ENCODE peak calls at places on chromosomes 6 and 20, in ten cellular contexts. T is choroid plexus epithelial cell, F is endothelial cell, C is brain microvascular endothelial cell, L is foreskin fibroblast, I is upper lobe of right lung, Y is cardiac muscle cell, H is type B pancreatic cell, J is gastrocnemius medialis, D is GM13976. Q is an unnamed sample.

GRCh38 chr20:52494244-52494643 is 302.7 kb upstream of the ZFP64 start:
- DNase-seq in I (no peak), D (no peak), L (peak; percentile 8), J (no peak), C (peak; percentile 46), F (no peak), H (no peak), Y (no peak), T (peak; percentile 86), Q (no peak)

GRCh38 chr6:42241915-42242314 is 24.3 kb upstream of the MRPS10 start:
- DNase-seq in D (no peak), H (no peak), F (no peak), I (no peak), C (no peak), J (no peak), Y (no peak), L (no peak), T (no peak), Q (no peak)

GRCh38 chr6:797479-798077 is 104.6 kb upstream of the EXOC2 start:
- DNase-seq in I (no peak), Y (peak; percentile 72), T (peak; percentile 81), C (peak; percentile 55), J (no peak), H (no peak), D (peak; percentile 55), L (peak; percentile 86), F (peak; percentile 55), Q (peak; percentile 21)

GRCh38 chr20:8853805-8854338 is 215.0 kb upstream of the PLCB4 start:
- DNase-seq in H (no peak), I (no peak), D (peak; percentile 39), Y (peak; percentile 77), J (peak; percentile 7), T (peak; percentile 91), L (peak; percentile 91), C (peak; percentile 78), F (peak; percentile 40), Q (no peak)

GRCh38 chr20:50366270-50367103 is 143.7 kb upstream of the PTPN1 start:
- DNase-seq in C (peak; percentile 40), T (peak; percentile 84), F (no peak), H (no peak), J (no peak), L (peak; percentile 91), I (no peak), Y (no peak), D (no peak), Q (no peak)

GRCh38 chr6:26170181-26170580 is 83.0 kb downstream of the HFE start:
- DNase-seq in L (peak; percentile 26), D (no peak), I (no peak), Y (no peak), C (no peak), F (no peak), J (no peak), H (no peak), T (no peak), Q (no peak)

GRCh38 chr6:109788687-109789086 is 97.6 kb downstream of the FIG4 start:
- DNase-seq in L (peak; percentile 17), I (no peak), T (no peak), J (no peak), F (no peak), H (no peak), Y (no peak), D (no peak), C (no peak), Q (no peak)

GRCh38 chr6:131251593-131252204 is 116.4 kb downstream of the AKAP7 start:
- DNase-seq in J (no peak), Y (peak; percentile 23), I (no peak), D (no peak), T (no peak), L (no peak), F (no peak), H (no peak), C (no peak), Q (no peak)

GRCh38 chr6:52551483-52552277 is 25.2 kb downstream of the TRAM2 start:
- DNase-seq in J (peak; percentile 79), F (no peak), H (no peak), Y (peak; percentile 28), I (peak; percentile 71), T (peak; percentile 78), L (peak; percentile 89), D (no peak), C (peak; percentile 69), Q (no peak)

GRCh38 chr6:100670056-100670455 is 205.3 kb upstream of the SIM1 start:
- DNase-seq in F (no peak), L (no peak), I (no peak), C (no peak), Y (no peak), T (no peak), J (no peak), H (no peak), D (no peak), Q (no peak)

GRCh38 chr6:100663219-100663863 is 198.6 kb upstream of the SIM1 start:
- DNase-seq in T (peak; percentile 88), F (no peak), I (no peak), L (peak; percentile 87), H (no peak), C (peak; percentile 78), J (no peak), D (no peak), Y (no peak), Q (no peak)

GRCh38 chr6:100664274-100665040 is 199.7 kb upstream of the SIM1 start:
- DNase-seq in T (peak; percentile 69), D (no peak), I (no peak), F (no peak), Y (peak; percentile 36), L (peak; percentile 63), J (no peak), C (no peak), H (no peak), Q (no peak)

GRCh38 chr6:100665041-100665380 is 200.3 kb upstream of the SIM1 start:
- DNase-seq in L (peak; percentile 5), J (no peak), C (no peak), Y (no peak), F (no peak), T (peak; percentile 15), I (no peak), D (peak; percentile 15), H (no peak), Q (no peak)
- TF ChIP-seq CTCF in L (no peak), J (no peak), C (no peak), Y (no peak), F (no peak), T (no peak), I (no peak), D (no peak), H (no peak), Q (no peak)

GRCh38 chr20:47857994-47858557 is 72.8 kb upstream of the SULF2 start:
- DNase-seq in F (no peak), I (no peak), L (no peak), Y (no peak), D (no peak), H (no peak), J (no peak), C (no peak), T (no peak), Q (no peak)

GRCh38 chr20:47857142-47857993 is 72.1 kb upstream of the SULF2 start:
- DNase-seq in C (no peak), J (no peak), H (no peak), T (no peak), L (no peak), I (no peak), Y (no peak), D (peak; percentile 80), F (no peak), Q (no peak)

GRCh38 chr20:47855799-47856198 is 70.5 kb upstream of the SULF2 start:
- DNase-seq in T (no peak), F (no peak), Y (no peak), L (no peak), C (no peak), J (no peak), I (no peak), H (no peak), D (no peak), Q (no peak)

GRCh38 chr20:47851774-47852173 is 66.5 kb upstream of the SULF2 start:
- DNase-seq in H (no peak), Y (no peak), J (no peak), I (no peak), T (no peak), C (no peak), D (no peak), L (no peak), F (no peak), Q (no peak)

DNA sequence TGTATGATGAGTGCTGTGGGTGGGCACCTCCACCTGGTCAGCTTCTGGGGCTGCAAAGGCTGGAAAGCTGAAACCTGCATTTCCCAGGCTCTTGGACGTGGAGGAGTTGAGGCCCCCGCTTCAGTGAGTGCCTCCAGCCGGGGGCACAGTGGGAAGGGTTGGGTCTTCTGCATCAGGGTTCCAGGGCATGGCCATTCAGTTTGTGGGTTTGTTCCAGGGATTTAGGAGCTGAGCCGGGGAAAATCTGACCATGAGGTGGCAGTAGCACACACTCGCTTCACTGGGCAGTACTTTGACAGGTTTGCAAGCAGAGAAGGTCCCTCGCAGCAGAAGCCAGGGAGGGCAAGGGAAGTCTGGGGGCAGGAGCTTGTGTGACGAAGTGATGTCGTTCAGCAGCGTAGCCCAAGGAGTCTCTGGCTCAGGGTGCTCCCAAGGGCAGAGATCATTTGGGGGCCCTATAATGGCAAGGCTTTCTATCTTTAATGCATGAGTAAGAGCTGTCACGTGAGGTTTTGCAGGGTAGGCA is 69.5 kb upstream of the SULF2 start:
- DNase-seq in H (no peak), T (peak; percentile 81), Y (peak; percentile 16), F (peak; percentile 18), I (no peak), C (peak; percentile 55), D (peak; percentile 70), L (peak; percentile 52), J (no peak), Q (no peak)
- TF ChIP-seq CTCF in H (peak; percentile 65), T (peak; percentile 80), Y (peak; percentile 61), F (no peak), I (peak; percentile 17), C (peak; percentile 77), D (peak; percentile 41), L (peak; percentile 35), J (no peak), Q (peak; percentile 54)

GRCh38 chr6:89818977-89819335 is 638 bp downstream of the MDN1 start:
- DNase-seq in F (no peak), L (peak; percentile 59), J (no peak), Y (peak; percentile 43), H (no peak), C (peak; percentile 5), I (no peak), D (no peak), T (peak; percentile 54), Q (no peak)
- TF ChIP-seq CTCF in F (no peak), L (no peak), J (no peak), Y (no peak), H (no peak), C (no peak), I (no peak), D (no peak), T (no peak), Q (no peak)

GRCh38 chr20:47800619-47801018 is 15.3 kb upstream of the SULF2 start:
- DNase-seq in L (no peak), T (no peak), J (no peak), D (no peak), F (no peak), I (no peak), Y (no peak), C (no peak), H (no peak), Q (no peak)
- TF ChIP-seq CTCF in L (no peak), T (no peak), J (no peak), D (no peak), F (no peak), I (no peak), Y (no peak), C (no peak), H (no peak), Q (no peak)

GRCh38 chr6:85383042-85383441 is 66.8 kb upstream of the NT5E start:
- DNase-seq in T (no peak), H (no peak), Y (no peak), D (no peak), F (no peak), C (no peak), I (no peak), L (no peak), J (no peak), Q (no peak)
- TF ChIP-seq CTCF in T (no peak), H (no peak), Y (no peak), D (no peak), F (no peak), C (no peak), I (no peak), L (no peak), J (no peak), Q (no peak)